ENCODE peak calls at places on chromosome 18, in eight cellular contexts. F, X, J, U, W, D, V and P are unnamed samples. For H3K27me3, the result is how much of the 10 kb centered on the place peaks cover.

GRCh38 chr18:77112161-77112801 is 20.3 kb downstream of the MBP start:
- DNase-seq in U (no peak), F (no peak), X (peak), J (no peak), W (no peak), D (peak), V (no peak), P (no peak)

GRCh38 chr18:55629136-55629535 is 41.1 kb upstream of the TCF4 start:
- DNase-seq in W (peak), V (no peak), X (no peak), J (no peak), F (no peak), U (no peak), D (no peak), P (no peak)

GRCh38 chr18:71878226-71878625 is 665.9 kb downstream of the CBLN2 start:
- DNase-seq in V (no peak), X (no peak), U (no peak), F (no peak), J (no peak), W (no peak), D (no peak), P (no peak)

GRCh38 chr18:12251311-12251710 is 2.9 kb upstream of the CIDEA start:
- DNase-seq in W (no peak), J (no peak), X (no peak), U (no peak), V (no peak), F (no peak), D (no peak), P (no peak)

GRCh38 chr18:41378628-41379027 is 576.4 kb upstream of the PIK3C3 start:
- DNase-seq in X (no peak), U (peak), J (no peak), F (no peak), V (no peak), W (peak), D (no peak), P (no peak)

GRCh38 chr18:28267276-28267675 is 90.3 kb upstream of the CDH2 start:
- DNase-seq in U (no peak), X (no peak), V (no peak), F (no peak), D (no peak), W (peak), J (no peak), P (no peak)

GRCh38 chr18:35174093-35174731 is 66.6 kb upstream of the ZNF397 start:
- DNase-seq in F (no peak), U (no peak), V (no peak), J (no peak), X (no peak), D (no peak), W (no peak), P (no peak)

GRCh38 chr18:10213526-10213925 is 240.9 kb upstream of the APCDD1 start:
- DNase-seq in U (no peak), X (no peak), F (no peak), V (peak), J (no peak), W (peak), D (no peak), P (no peak)

GRCh38 chr18:55096261-55097026 is 137.2 kb upstream of the CCDC68 start:
- DNase-seq in F (no peak), X (no peak), W (peak), D (peak), V (no peak), J (peak), U (peak), P (no peak)

GRCh38 chr18:60372598-60372997 is at the start of gene MC4R:
- DNase-seq in W (peak), V (no peak), J (peak), U (peak), X (no peak), D (no peak), F (no peak), P (peak)

GRCh38 chr18:8052237-8052701 is 485.2 kb downstream of the PTPRM start:
- DNase-seq in W (peak), D (no peak), V (no peak), F (no peak), X (no peak), U (no peak), J (no peak), P (no peak)

GRCh38 chr18:33682436-33682835 is 104.4 kb downstream of the ASXL3 start:
- DNase-seq in J (no peak), X (no peak), W (no peak), V (no peak), D (no peak), U (no peak), F (no peak), P (no peak)

GRCh38 chr18:10235553-10235952 is 218.9 kb upstream of the APCDD1 start:
- DNase-seq in D (peak), J (no peak), U (no peak), W (no peak), F (peak), V (no peak), X (no peak), P (no peak)

GRCh38 chr18:23239885-23240608 is 104.8 kb downstream of the CABLES1 start:
- DNase-seq in U (no peak), F (no peak), J (no peak), V (no peak), X (no peak), W (no peak), D (no peak), P (no peak)

GRCh38 chr18:23244431-23244830 is 109.1 kb downstream of the CABLES1 start:
- DNase-seq in V (no peak), U (no peak), D (no peak), W (no peak), J (no peak), X (no peak), F (no peak), P (no peak)

GRCh38 chr18:23240609-23240930 is 105.3 kb downstream of the CABLES1 start:
- DNase-seq in D (no peak), F (no peak), X (no peak), J (no peak), W (no peak), V (no peak), U (no peak), P (no peak)

GRCh38 chr18:23245461-23245860 is 110.2 kb downstream of the CABLES1 start:
- DNase-seq in U (no peak), D (no peak), F (no peak), W (no peak), V (no peak), X (no peak), J (no peak), P (no peak)

GRCh38 chr18:23243178-23243577 is 107.9 kb downstream of the CABLES1 start:
- DNase-seq in F (no peak), X (no peak), U (no peak), V (no peak), J (no peak), W (no peak), D (no peak), P (no peak)
- TF ChIP-seq CTCF in F (no peak), X (no peak), U (no peak), V (no peak), J (no peak), W (no peak), D (no peak), P (no peak)

GRCh38 chr18:5628512-5629255 is 84.9 kb upstream of the EPB41L3 start:
- DNase-seq in J (peak), D (peak), V (peak), W (peak), U (no peak), X (no peak), F (no peak), P (no peak)

GRCh38 chr18:5627756-5628511 is 84.1 kb upstream of the EPB41L3 start:
- DNase-seq in X (no peak), D (no peak), F (no peak), U (no peak), V (no peak), J (peak), W (no peak), P (no peak)

GRCh38 chr18:5632041-5632440 is 88.2 kb upstream of the EPB41L3 start:
- DNase-seq in U (no peak), D (no peak), W (no peak), V (no peak), J (no peak), X (no peak), F (no peak), P (no peak)

GRCh38 chr18:5630057-5630765 is 86.4 kb upstream of the EPB41L3 start:
- DNase-seq in U (no peak), J (no peak), F (peak), X (no peak), D (peak), V (peak), W (peak), P (no peak)

DNA sequence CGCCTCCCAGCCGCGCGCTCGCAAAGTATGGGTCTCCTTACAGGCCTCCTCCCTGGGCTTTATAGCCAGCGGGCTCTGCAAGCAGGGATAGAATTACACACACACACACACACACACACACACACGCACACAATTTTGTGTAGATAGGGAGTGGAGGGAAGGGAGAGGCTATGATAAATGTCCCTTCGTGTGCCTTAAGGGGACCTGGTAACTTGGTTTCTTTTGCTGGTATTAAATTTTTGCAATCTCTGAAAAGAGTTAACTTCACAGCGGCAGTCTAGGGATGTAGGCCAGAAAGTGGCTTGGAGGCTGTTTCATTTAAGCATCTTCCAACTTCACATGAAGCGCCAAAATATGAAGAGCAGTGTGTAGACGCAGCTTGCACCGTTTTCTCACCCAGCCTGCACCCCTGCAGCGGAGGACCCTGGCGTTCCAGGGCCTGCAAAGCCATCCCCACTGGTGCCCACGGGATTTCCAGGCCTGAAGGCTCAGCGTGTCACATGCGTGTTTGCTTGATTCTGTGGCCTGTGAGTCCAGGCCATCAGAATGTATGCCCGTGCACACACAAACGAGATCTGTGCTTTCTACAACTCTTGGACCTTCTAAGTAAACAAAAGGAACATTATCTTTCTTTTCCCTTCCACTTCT is 87.1 kb upstream of the EPB41L3 start:
- DNase-seq in W (no peak), J (peak), X (no peak), U (no peak), V (no peak), F (no peak), D (peak), P (no peak)
- H3K27me3 ChIP-seq in W (half or more), J (under half), X (under half), U (under half), V (under half), F (under half), D (under half), P (under half)

GRCh38 chr18:57697434-57697833 is 75.8 kb upstream of the NARS1 start:
- DNase-seq in V (no peak), F (no peak), J (no peak), X (no peak), W (no peak), U (no peak), D (no peak), P (no peak)
- TF ChIP-seq CTCF in V (no peak), F (no peak), J (no peak), X (no peak), W (no peak), U (no peak), D (no peak), P (no peak)

GRCh38 chr18:36264283-36264682 is 33.2 kb upstream of the FHOD3 start:
- DNase-seq in J (no peak), F (no peak), U (no peak), V (no peak), D (no peak), X (no peak), W (no peak), P (no peak)

GRCh38 chr18:36265035-36265434 is 32.5 kb upstream of the FHOD3 start:
- DNase-seq in X (no peak), U (no peak), V (no peak), F (no peak), J (no peak), D (no peak), W (peak), P (no peak)

GRCh38 chr18:36262971-36263370 is 34.5 kb upstream of the FHOD3 start:
- DNase-seq in J (no peak), V (no peak), F (no peak), D (no peak), W (no peak), X (no peak), U (no peak), P (no peak)
- H3K27me3 ChIP-seq in J (under half), V (under half), F (under half), D (under half), W (under half), X (under half), U (under half), P (under half)